ENCODE peak calls at places on chromosome 6, in seven cellular contexts. I is NCI-H1092 treated with DMSO at 0.1 percent for 48 hours; E is left cardiac atrium; R is skeletal muscle cell; S is HS-5; Q is central memory CD4-positive, alpha-beta T cell; J is SW480. O is an unnamed sample.

GRCh38 chr6:79005024-79005423 is 73.0 kb downstream of the PHIP start:
- DNase-seq in E (no peak), Q (no peak), R (no peak), S (no peak), J (no peak), I (no peak), O (no peak)

GRCh38 chr6:116170358-116171057 is 44.6 kb upstream of the COL10A1 start:
- DNase-seq in R (no peak), Q (no peak), E (no peak), J (no peak), S (no peak), I (no peak), O (no peak)

GRCh38 chr6:39430968-39431523 is 108.5 kb upstream of the KCNK16 start:
- DNase-seq in Q (no peak), E (peak; percentile 71), I (peak; percentile 51), R (no peak), S (no peak), J (peak; percentile 67), O (no peak)

GRCh38 chr6:11194399-11195274 is 37.8 kb downstream of the NEDD9 start:
- DNase-seq in S (no peak), E (peak; percentile 40), R (peak; percentile 60), J (no peak), Q (no peak), I (no peak), O (no peak)

GRCh38 chr6:37285861-37286311 is 27.9 kb upstream of the TMEM217 start:
- DNase-seq in Q (no peak), S (no peak), R (no peak), J (no peak), I (no peak), E (no peak), O (no peak)

GRCh38 chr6:147468634-147469033 is 39.9 kb upstream of the SAMD5 start:
- DNase-seq in I (no peak), S (no peak), E (no peak), Q (no peak), J (no peak), R (no peak), O (no peak)

GRCh38 chr6:47138046-47138445 is 95.9 kb upstream of the ADGRF1 start:
- DNase-seq in I (no peak), S (no peak), R (peak; percentile 24), Q (no peak), J (no peak), E (no peak), O (no peak)

GRCh38 chr6:168193816-168194701 is 115.0 kb upstream of the FRMD1 start:
- DNase-seq in S (no peak), Q (no peak), I (no peak), R (no peak), E (no peak), J (no peak), O (no peak)

GRCh38 chr6:123529843-123530242 is 106.9 kb downstream of the TRDN start:
- DNase-seq in J (no peak), S (no peak), I (no peak), R (no peak), E (no peak), Q (no peak), O (no peak)

GRCh38 chr6:40352527-40353170 is 234.5 kb downstream of the LRFN2 start:
- DNase-seq in S (no peak), R (no peak), I (no peak), J (peak; percentile 46), E (no peak), Q (no peak), O (no peak)

GRCh38 chr6:166512567-166512966 is 73.9 kb downstream of the RAMACL start:
- DNase-seq in S (no peak), Q (peak; percentile 38), I (no peak), J (peak; percentile 8), R (no peak), E (no peak), O (no peak)

GRCh38 chr6:107290491-107290890 is 168.9 kb downstream of the PDSS2 start:
- DNase-seq in J (no peak), Q (no peak), I (no peak), E (no peak), R (no peak), S (no peak), O (no peak)

GRCh38 chr6:129131282-129131681 is 248.3 kb downstream of the LAMA2 start:
- DNase-seq in I (no peak), S (no peak), E (peak; percentile 46), R (peak; percentile 66), J (no peak), Q (no peak), O (peak; percentile 80)

GRCh38 chr6:297571-298232 is 5.4 kb downstream of the DUSP22 start:
- DNase-seq in R (no peak), S (no peak), Q (no peak), I (no peak), E (no peak), J (no peak), O (peak; percentile 55)

GRCh38 chr6:1792989-1793388 is 183.3 kb downstream of the FOXC1 start:
- DNase-seq in E (no peak), R (no peak), S (no peak), Q (no peak), I (no peak), J (peak; percentile 32), O (no peak)

GRCh38 chr6:75830959-75831885 is 82.2 kb downstream of the MYO6 start:
- DNase-seq in J (peak; percentile 0), I (no peak), R (peak; percentile 37), Q (no peak), S (no peak), E (no peak), O (no peak)

GRCh38 chr6:35733633-35734032 is 3.2 kb upstream of the ARMC12 start:
- DNase-seq in R (no peak), Q (no peak), I (no peak), S (no peak), E (no peak), J (no peak), O (no peak)

GRCh38 chr6:40474937-40475336 is 112.2 kb downstream of the LRFN2 start:
- DNase-seq in Q (no peak), I (no peak), J (no peak), S (no peak), E (no peak), R (no peak), O (no peak)

GRCh38 chr6:19837511-19838441 is 606 bp downstream of the ID4 start:
- DNase-seq in J (peak; percentile 26), Q (no peak), E (peak; percentile 45), R (no peak), I (no peak), S (no peak), O (no peak)

GRCh38 chr6:146829792-146830565 is 231.2 kb downstream of the ADGB start:
- DNase-seq in E (no peak), Q (no peak), R (no peak), I (no peak), J (no peak), S (no peak), O (no peak)

GRCh38 chr6:113632220-113632864 is 224.8 kb upstream of the MARCKS start:
- DNase-seq in J (peak; percentile 46), S (peak; percentile 85), I (no peak), Q (no peak), E (peak; percentile 56), R (peak; percentile 85), O (no peak)

GRCh38 chr6:83518946-83519489 is 6.7 kb downstream of the PRSS35 start:
- DNase-seq in J (no peak), E (no peak), Q (no peak), S (peak; percentile 19), I (no peak), R (no peak), O (no peak)

GRCh38 chr6:129015721-129016120 is 132.8 kb downstream of the LAMA2 start:
- DNase-seq in E (no peak), I (no peak), Q (no peak), S (no peak), J (no peak), R (no peak), O (no peak)

GRCh38 chr6:95795927-95796326 is 218.6 kb downstream of the MANEA start:
- DNase-seq in R (no peak), S (no peak), E (no peak), I (no peak), Q (no peak), J (no peak), O (no peak)

GRCh38 chr6:19836799-19837510 is at the start of gene ID4:
- DNase-seq in E (peak; percentile 95), J (peak; percentile 12), Q (no peak), R (peak; percentile 94), I (peak; percentile 50), S (no peak), O (peak; percentile 97)

GRCh38 chr6:25927721-25928359 is 2.7 kb downstream of the SLC17A2 start:
- DNase-seq in E (no peak), I (no peak), R (no peak), J (no peak), Q (no peak), S (no peak), O (no peak)

GRCh38 chr6:55082021-55082420 is 92.3 kb upstream of the HCRTR2 start:
- DNase-seq in I (no peak), Q (no peak), E (no peak), J (no peak), S (no peak), R (no peak), O (no peak)

O was measured in right atrium auricular region.